ENCODE peak calls at places on chromosomes 2 and 18, in four cellular contexts. W is cerebellum, A is HFFc6, N is prostate gland. Q is an unnamed sample.

GRCh38 chr2:112714836-112715631 is 5.8 kb upstream of the NT5DC4 start:
- DNase-seq in W (no peak), A (peak), N (no peak), Q (peak)

GRCh38 chr2:191152841-191153240 is 2.0 kb upstream of the STAT4 start:
- DNase-seq in W (no peak), A (no peak), N (no peak), Q (no peak)

GRCh38 chr2:157990173-157990572 is 111.5 kb upstream of the UPP2 start:
- DNase-seq in W (no peak), A (no peak), N (no peak), Q (no peak)

GRCh38 chr2:101893676-101894381 is 97.9 kb upstream of the IL1R2 start:
- DNase-seq in W (no peak), A (no peak), N (no peak), Q (no peak)

GRCh38 chr2:232896700-232897385 is 26.8 kb downstream of the SNORC start:
- DNase-seq in W (no peak), A (no peak), N (no peak), Q (no peak)

GRCh38 chr2:189022002-189022401 is 47.8 kb downstream of the COL3A1 start:
- DNase-seq in W (no peak), A (peak), N (no peak), Q (no peak)

GRCh38 chr2:227430644-227431043 is 41.3 kb upstream of the AGFG1 start:
- DNase-seq in W (no peak), A (no peak), N (no peak), Q (no peak)

GRCh38 chr2:60119778-60120177 is 433.7 kb downstream of the BCL11A start:
- DNase-seq in W (no peak), A (no peak), N (no peak), Q (no peak)

GRCh38 chr2:85496481-85496880 is 42.5 kb upstream of the MAT2A start:
- DNase-seq in W (no peak), A (no peak), N (no peak), Q (no peak)

GRCh38 chr18:45567123-45567522 is 48.2 kb upstream of the SLC14A2 start:
- DNase-seq in W (no peak), A (no peak), N (no peak), Q (no peak)

GRCh38 chr2:166092889-166093288 is 34.9 kb downstream of the SCN1A start:
- DNase-seq in W (no peak), A (no peak), N (no peak), Q (no peak)

GRCh38 chr2:237027712-237028029 is 58.0 kb upstream of the COPS8 start:
- DNase-seq in W (no peak), A (no peak), N (no peak), Q (no peak)

GRCh38 chr2:21748501-21748900 is 624.7 kb downstream of the TDRD15 start:
- DNase-seq in W (no peak), A (no peak), N (no peak), Q (no peak)

GRCh38 chr2:124318913-124319312 is 293.8 kb downstream of the CNTNAP5 start:
- DNase-seq in W (no peak), A (no peak), N (no peak), Q (no peak)